ENCODE peak calls at places on chromosomes 5 and 9, in seven cellular contexts. R is natural killer cell; W is HTR-8/SVneo; A is stimulated activated CD4-positive, alpha-beta T cell treated with anti-CD3 and anti-CD28 coated beads, Interleukin-1b, Interleukin-23, amount 100 ng/mL, for 24 hours; Q is fibroblast of lung; S is neural crest cell; V is NCI-H2029. N is an unnamed sample.

GRCh38 chr5:62134811-62135210 is 171.2 kb upstream of the KIF2A start:
- DNase-seq in R (no peak), W (no peak), A (no peak), Q (no peak), S (no peak), V (no peak), N (no peak)

GRCh38 chr5:106522296-106522695 is 1148.4 kb downstream of the EFNA5 start:
- DNase-seq in R (no peak), W (no peak), A (no peak), Q (no peak), S (no peak), V (no peak), N (no peak)

GRCh38 chr9:132423503-132423902 is 13.5 kb downstream of the CFAP77 start:
- DNase-seq in R (no peak), W (no peak), A (no peak), Q (no peak), S (no peak), V (no peak), N (no peak)

GRCh38 chr9:137607141-137607857 is 1.8 kb downstream of the ARRDC1 start:
- DNase-seq in R (no peak), W (no peak), A (no peak), Q (no peak), S (no peak), V (no peak), N (no peak)

GRCh38 chr5:90440644-90441043 is 31.1 kb upstream of the CETN3 start:
- DNase-seq in R (no peak), W (no peak), A (no peak), Q (no peak), S (no peak), V (no peak), N (no peak)

GRCh38 chr5:67652212-67652611 is 455.6 kb upstream of the CD180 start:
- DNase-seq in R (no peak), W (no peak), A (no peak), Q (no peak), S (no peak), V (no peak), N (no peak)

GRCh38 chr5:57772512-57772911 is 289.9 kb upstream of the ACTBL2 start:
- DNase-seq in R (no peak), W (no peak), A (no peak), Q (peak; percentile 40), S (no peak), V (no peak), N (no peak)

GRCh38 chr5:53782620-53783019 is 222.2 kb downstream of the NDUFS4 start:
- DNase-seq in R (no peak), W (no peak), A (no peak), Q (peak; percentile 28), S (no peak), V (peak; percentile 11), N (no peak)

GRCh38 chr5:110058175-110058574 is 368.4 kb downstream of the MAN2A1 start:
- DNase-seq in R (no peak), W (no peak), A (no peak), Q (no peak), S (no peak), V (no peak), N (no peak)

GRCh38 chr9:89153618-89154017 is 25.0 kb downstream of the SHC3 start:
- DNase-seq in R (no peak), W (no peak), A (no peak), Q (peak; percentile 93), S (no peak), V (no peak), N (no peak)

GRCh38 chr5:69492391-69493234 is at the start of gene OCLN:
- DNase-seq in R (no peak), W (peak; percentile 80), A (no peak), Q (peak; percentile 30), S (peak; percentile 37), V (peak; percentile 88), N (peak; percentile 75)

GRCh38 chr5:91264311-91265051 is 118.6 kb downstream of the ARRDC3 start:
- DNase-seq in R (no peak), W (no peak), A (no peak), Q (no peak), S (no peak), V (no peak), N (no peak)

GRCh38 chr9:118693645-118694044 is 675.6 kb downstream of the BRINP1 start:
- DNase-seq in R (no peak), W (no peak), A (no peak), Q (no peak), S (no peak), V (no peak), N (no peak)

GRCh38 chr5:142716963-142717362 is 31.1 kb upstream of the FGF1 start:
- DNase-seq in R (no peak), W (peak; percentile 43), A (no peak), Q (peak; percentile 57), S (peak; percentile 56), V (no peak), N (peak; percentile 71)

GRCh38 chr9:123346826-123347225 is 9.2 kb upstream of the CRB2 start:
- DNase-seq in R (no peak), W (no peak), A (no peak), Q (no peak), S (no peak), V (no peak), N (no peak)

GRCh38 chr9:115369322-115369957 is 251.5 kb upstream of the TNC start:
- DNase-seq in R (no peak), W (no peak), A (no peak), Q (peak; percentile 81), S (no peak), V (no peak), N (no peak)

GRCh38 chr9:125119643-125120286 is 23.6 kb downstream of the SCAI start:
- DNase-seq in R (no peak), W (no peak), A (no peak), Q (peak; percentile 25), S (no peak), V (no peak), N (peak; percentile 41)

GRCh38 chr5:126438871-126439270 is 15.7 kb downstream of the GRAMD2B start:
- DNase-seq in R (no peak), W (no peak), A (no peak), Q (peak; percentile 50), S (no peak), V (no peak), N (no peak)

GRCh38 chr5:20248102-20248501 is 260.1 kb upstream of the CDH18 start:
- DNase-seq in R (no peak), W (no peak), A (no peak), Q (no peak), S (no peak), V (no peak), N (no peak)

GRCh38 chr5:157271740-157272271 is 5.9 kb downstream of the CYFIP2 start:
- DNase-seq in R (peak; percentile 80), W (no peak), A (no peak), Q (no peak), S (no peak), V (peak; percentile 71), N (no peak)

GRCh38 chr5:151174612-151175101 is 17.1 kb upstream of the ANXA6 start:
- DNase-seq in R (no peak), W (no peak), A (no peak), Q (no peak), S (no peak), V (no peak), N (peak; percentile 55)

GRCh38 chr5:142977363-142978051 is 207.3 kb downstream of the ARHGAP26 start:
- DNase-seq in R (peak; percentile 63), W (peak; percentile 84), A (no peak), Q (peak; percentile 97), S (no peak), V (no peak), N (no peak)

GRCh38 chr9:123480096-123480495 is 124.1 kb downstream of the CRB2 start:
- DNase-seq in R (no peak), W (no peak), A (no peak), Q (no peak), S (no peak), V (no peak), N (no peak)

GRCh38 chr5:142922223-142922952 is 152.2 kb downstream of the ARHGAP26 start:
- DNase-seq in R (no peak), W (peak; percentile 31), A (no peak), Q (peak; percentile 50), S (no peak), V (peak; percentile 56), N (no peak)

GRCh38 chr9:99966720-99967119 is 60.3 kb downstream of the STX17 start:
- DNase-seq in R (no peak), W (peak; percentile 10), A (no peak), Q (peak; percentile 66), S (no peak), V (no peak), N (no peak)

GRCh38 chr9:33748633-33749304 is 46.6 kb upstream of the PRSS3 start:
- DNase-seq in R (peak; percentile 64), W (no peak), A (no peak), Q (no peak), S (no peak), V (no peak), N (no peak)

GRCh38 chr5:113721171-113721570 is 207.7 kb downstream of the YTHDC2 start:
- DNase-seq in R (no peak), W (no peak), A (no peak), Q (no peak), S (no peak), V (no peak), N (no peak)

GRCh38 chr5:144179226-144179625 is 8.6 kb downstream of the KCTD16 start:
- DNase-seq in R (no peak), W (no peak), A (no peak), Q (no peak), S (no peak), V (no peak), N (no peak)

GRCh38 chr9:23123048-23123632 is 676.5 kb downstream of the DMRTA1 start:
- DNase-seq in R (no peak), W (peak; percentile 1), A (no peak), Q (peak; percentile 33), S (peak; percentile 23), V (no peak), N (peak; percentile 42)